ENCODE peak calls at places on chromosome 4, in seven cellular contexts. S is mesenchymal stem cell; O is H54; L is effector memory CD4-positive, alpha-beta T cell; A is NAMALWA; M is ELF-1; Q is T-cell. C is an unnamed sample.

GRCh38 chr4:177485528-177485927 is 43.3 kb upstream of the AGA start:
- DNase-seq in S (peak), M (no peak), L (no peak), O (no peak), A (no peak), Q (no peak), C (peak)

GRCh38 chr4:120922390-120923200 is at the start of gene PRDM5:
- DNase-seq in A (no peak), O (peak), M (peak), Q (peak), S (peak), L (no peak), C (peak)

GRCh38 chr4:49032440-49033161 is 46.5 kb downstream of the CWH43 start:
- DNase-seq in O (no peak), A (peak), M (peak), L (no peak), Q (no peak), S (no peak), C (peak)

GRCh38 chr4:89303177-89303576 is 4.4 kb downstream of the GPRIN3 start:
- DNase-seq in A (no peak), S (peak), L (peak), Q (peak), O (no peak), M (no peak), C (no peak)

GRCh38 chr4:155299103-155299502 is 77.7 kb downstream of the MAP9 start:
- DNase-seq in S (no peak), L (no peak), M (no peak), A (no peak), Q (no peak), O (no peak), C (no peak)

GRCh38 chr4:81274460-81274859 is 59.4 kb upstream of the PRKG2 start:
- DNase-seq in Q (no peak), L (no peak), A (no peak), M (no peak), S (no peak), O (no peak), C (no peak)

GRCh38 chr4:94307231-94307840 is 35.3 kb downstream of the HPGDS start:
- DNase-seq in S (no peak), A (no peak), O (no peak), M (no peak), Q (no peak), L (no peak), C (no peak)

GRCh38 chr4:181952478-181952877 is 290.7 kb upstream of the TENM3 start:
- DNase-seq in O (no peak), Q (no peak), A (no peak), M (no peak), L (no peak), S (peak), C (peak)

GRCh38 chr4:151811403-151811802 is 50.6 kb upstream of the GATB start:
- DNase-seq in M (no peak), O (no peak), L (no peak), A (no peak), S (no peak), Q (no peak), C (no peak)

GRCh38 chr4:39698424-39699009 is 581 bp downstream of the UBE2K start:
- DNase-seq in L (peak), Q (no peak), S (peak), M (peak), O (no peak), A (no peak), C (no peak)

GRCh38 chr4:41590591-41590990 is 52.6 kb downstream of the LIMCH1 start:
- DNase-seq in M (peak), Q (no peak), S (no peak), O (no peak), L (no peak), A (no peak), C (peak)

GRCh38 chr4:165293927-165294649 is 33.4 kb upstream of the MSMO1 start:
- DNase-seq in A (peak), Q (no peak), L (no peak), O (no peak), M (no peak), S (no peak), C (no peak)

GRCh38 chr4:105944535-105944934 is 49.3 kb downstream of the NPNT start:
- DNase-seq in S (no peak), A (no peak), Q (no peak), L (no peak), M (no peak), O (no peak), C (no peak)

GRCh38 chr4:89249313-89249712 is 58.3 kb downstream of the GPRIN3 start:
- DNase-seq in S (no peak), Q (no peak), L (no peak), O (no peak), M (no peak), A (no peak), C (no peak)

GRCh38 chr4:75985116-75985515 is 5.6 kb downstream of the SDAD1 start:
- DNase-seq in M (no peak), O (peak), Q (no peak), S (peak), L (no peak), A (no peak), C (peak)

GRCh38 chr4:25531272-25531671 is 124.4 kb upstream of the SLC34A2 start:
- DNase-seq in M (no peak), A (peak), Q (no peak), L (no peak), S (no peak), O (no peak), C (no peak)

GRCh38 chr4:159142254-159142653 is 39.4 kb downstream of the RAPGEF2 start:
- DNase-seq in L (no peak), A (peak), M (no peak), S (no peak), O (no peak), Q (no peak), C (no peak)